ENCODE peak calls at places on chromosomes 12 and 14, in nine cellular contexts. B is stimulated activated CD4-positive, alpha-beta T cell treated with anti-CD3 and anti-CD28 coated beads, Interleukin-15, amount 100 ng/mL, for 1 hour; S is NCI-H774; C is DMS53; M is GM12864; I is activated CD4-positive, alpha-beta T cell treated with anti-CD3 and anti-CD28 coated beads, Interleukin-2, amount 10 ng/mL, durations not matched to agents 7 days and 5 days; X is RWPE2; D is stimulated activated CD8-positive, alpha-beta memory T cell treated with anti-CD3 and anti-CD28 coated beads, Interleukin-4, amount 100 ng/mL, for 48 hours; K is D341Med. G is an unnamed sample.

GRCh38 chr12:8145754-8146415 is 10.9 kb upstream of the ZNF705A start:
- DNase-seq in K (no peak), C (no peak), I (no peak), S (peak; percentile 1), X (no peak), B (no peak), D (no peak), M (no peak), G (no peak)

GRCh38 chr12:132623072-132623869 is 4.7 kb downstream of the P2RX2 start:
- DNase-seq in K (no peak), D (no peak), I (no peak), M (no peak), B (no peak), X (no peak), C (no peak), S (no peak), G (no peak)

GRCh38 chr12:89833337-89834252 is 125.0 kb upstream of the ATP2B1 start:
- DNase-seq in X (no peak), K (no peak), C (no peak), M (no peak), B (no peak), D (no peak), S (no peak), I (no peak), G (no peak)

GRCh38 chr12:52832960-52833905 is 878 bp downstream of the KRT79 start:
- DNase-seq in M (no peak), K (no peak), X (no peak), S (no peak), I (no peak), C (no peak), B (no peak), D (no peak), G (no peak)

GRCh38 chr14:69580009-69580577 is 5.4 kb upstream of the CCDC177 start:
- DNase-seq in C (peak; percentile 51), B (no peak), X (no peak), K (peak; percentile 67), I (peak; percentile 36), D (no peak), S (no peak), M (no peak), G (peak; percentile 91)

GRCh38 chr14:76186318-76187027 is 34.8 kb downstream of the GPATCH2L start:
- DNase-seq in C (peak; percentile 54), B (no peak), M (no peak), D (no peak), K (no peak), S (no peak), I (no peak), X (no peak), G (no peak)

GRCh38 chr12:120690978-120691377 is 4.0 kb downstream of the MLEC start:
- DNase-seq in B (no peak), X (no peak), I (no peak), C (no peak), K (no peak), M (no peak), D (no peak), S (no peak), G (no peak)

GRCh38 chr12:123989753-123990152 is 16.7 kb downstream of the ZNF664 start:
- DNase-seq in K (no peak), B (no peak), M (no peak), S (no peak), C (no peak), D (no peak), X (no peak), I (no peak), G (no peak)

GRCh38 chr12:990308-990648 is 745 bp upstream of the ERC1 start:
- DNase-seq in X (peak; percentile 82), D (peak; percentile 74), B (peak; percentile 12), K (peak; percentile 64), C (peak; percentile 94), I (peak; percentile 67), S (peak; percentile 48), M (no peak), G (peak; percentile 47)

GRCh38 chr12:67671419-67671818 is 22.9 kb downstream of the DYRK2 start:
- DNase-seq in K (no peak), D (no peak), B (no peak), X (no peak), M (no peak), I (no peak), S (no peak), C (no peak), G (no peak)

GRCh38 chr12:44000309-44000952 is 164.6 kb downstream of the TMEM117 start:
- DNase-seq in I (peak; percentile 20), K (peak; percentile 74), M (no peak), B (no peak), C (peak; percentile 95), D (peak; percentile 36), S (peak; percentile 39), X (no peak), G (peak; percentile 10)

GRCh38 chr14:68245146-68246073 is 425.8 kb downstream of the RAD51B start:
- DNase-seq in K (no peak), S (no peak), I (no peak), D (no peak), M (no peak), B (no peak), C (no peak), X (no peak), G (peak; percentile 26)

GRCh38 chr14:89093083-89093482 is 268.6 kb downstream of the TTC8 start:
- DNase-seq in K (no peak), C (no peak), I (no peak), D (no peak), B (no peak), M (no peak), X (no peak), S (no peak), G (no peak)

GRCh38 chr12:110105961-110106540 is 18.1 kb upstream of the IFT81 start:
- DNase-seq in K (no peak), M (no peak), B (no peak), C (no peak), I (no peak), D (no peak), X (no peak), S (no peak), G (no peak)

GRCh38 chr12:43063642-43064041 is 474.1 kb upstream of the PRICKLE1 start:
- DNase-seq in C (no peak), D (no peak), X (no peak), B (no peak), M (no peak), I (no peak), S (no peak), K (no peak), G (no peak)

GRCh38 chr12:42326466-42327226 is 679 bp downstream of the PPHLN1 start:
- DNase-seq in I (peak; percentile 9), M (no peak), B (no peak), X (no peak), C (peak; percentile 84), S (no peak), K (peak; percentile 45), D (peak; percentile 34), G (no peak)

GRCh38 chr12:39178837-39179236 is 264.1 kb downstream of the KIF21A start:
- DNase-seq in C (peak; percentile 61), D (no peak), I (no peak), M (no peak), S (no peak), X (no peak), B (no peak), K (no peak), G (no peak)

GRCh38 chr14:74616507-74616906 is 4.5 kb upstream of the LTBP2 start:
- DNase-seq in M (no peak), K (no peak), C (no peak), S (no peak), X (peak; percentile 90), D (peak; percentile 59), I (no peak), B (no peak), G (no peak)

GRCh38 chr14:99945732-99946651 is 119.2 kb upstream of the EVL start:
- DNase-seq in D (no peak), B (no peak), C (peak; percentile 74), S (no peak), I (no peak), M (no peak), X (peak; percentile 45), K (no peak), G (peak; percentile 21)

GRCh38 chr12:2299207-2299606 is 246.4 kb downstream of the CACNA1C start:
- DNase-seq in M (no peak), S (peak; percentile 15), X (no peak), C (no peak), I (no peak), K (no peak), D (peak; percentile 30), B (no peak), G (no peak)

GRCh38 chr14:69945905-69946304 is 66.7 kb downstream of the SMOC1 start:
- DNase-seq in B (no peak), X (no peak), M (no peak), S (peak; percentile 49), K (no peak), I (no peak), D (no peak), C (peak; percentile 83), G (peak; percentile 95)

GRCh38 chr12:115174928-115175327 is 491.0 kb upstream of the TBX3 start:
- DNase-seq in M (no peak), K (no peak), X (no peak), I (no peak), B (no peak), D (no peak), S (no peak), C (no peak), G (no peak)

GRCh38 chr14:75587388-75587787 is 9.0 kb downstream of the FLVCR2 start:
- DNase-seq in M (no peak), D (no peak), S (no peak), C (no peak), B (no peak), I (no peak), K (no peak), X (no peak), G (no peak)

GRCh38 chr12:5085896-5086295 is 42.2 kb downstream of the KCNA5 start:
- DNase-seq in D (no peak), S (no peak), C (no peak), K (no peak), B (no peak), X (no peak), I (no peak), M (no peak), G (no peak)

GRCh38 chr12:44510510-44510909 is 365.6 kb downstream of the NELL2 start:
- DNase-seq in M (no peak), B (no peak), X (no peak), I (no peak), D (no peak), K (no peak), S (no peak), C (peak; percentile 25), G (no peak)

GRCh38 chr12:2322554-2323120 is 269.9 kb downstream of the CACNA1C start:
- DNase-seq in X (peak; percentile 29), I (no peak), S (peak; percentile 87), C (peak; percentile 85), K (no peak), B (no peak), M (no peak), D (no peak), G (peak; percentile 28)

GRCh38 chr14:49972199-49972671 is 79.4 kb downstream of the ARF6 start:
- DNase-seq in X (no peak), K (no peak), S (peak; percentile 30), C (peak; percentile 75), M (no peak), I (no peak), B (no peak), D (no peak), G (peak; percentile 34)

GRCh38 chr14:97367278-97367677 is 570.1 kb downstream of the VRK1 start:
- DNase-seq in D (no peak), X (no peak), C (no peak), M (no peak), B (no peak), S (no peak), K (no peak), I (no peak), G (no peak)

GRCh38 chr14:97524579-97525319 is 727.6 kb downstream of the VRK1 start:
- DNase-seq in B (no peak), M (no peak), K (no peak), D (no peak), S (no peak), X (no peak), C (no peak), I (no peak), G (no peak)

GRCh38 chr12:13234045-13234641 is 37.6 kb downstream of the EMP1 start:
- DNase-seq in S (no peak), I (peak; percentile 56), C (peak; percentile 89), B (no peak), D (peak; percentile 54), K (peak; percentile 61), X (no peak), M (no peak), G (peak; percentile 50)

GRCh38 chr14:33275879-33276278 is 337.2 kb downstream of the NPAS3 start:
- DNase-seq in K (no peak), B (no peak), C (no peak), I (no peak), M (no peak), D (no peak), S (no peak), X (no peak), G (no peak)

G was measured in NCI-H1694 treated with DMSO at 0.1 percent for 48 hours.